ENCODE peak calls at places on chromosomes 12 and 14, in nine cellular contexts. N is HCT116, L is nucleus accumbens, F is posterior cingulate gyrus, S is cardiac fibroblast, X is Caco-2, K is smooth muscle cell of the brain vasculature, G is EL, P is Daoy. E is an unnamed sample.

GRCh38 chr12:88957358-88957757 is 377.1 kb upstream of the KITLG start:
- DNase-seq in P (no peak), N (no peak), K (no peak), X (peak), G (no peak), S (no peak), L (no peak), F (no peak), E (no peak)

GRCh38 chr14:73250317-73250713 is 13.0 kb downstream of the PAPLN start:
- DNase-seq in X (no peak), L (no peak), F (no peak), S (no peak), K (no peak), N (no peak), P (no peak), G (no peak), E (no peak)

GRCh38 chr14:88168498-88169165 is 154.4 kb downstream of the KCNK10 start:
- DNase-seq in N (no peak), G (peak), F (no peak), K (no peak), S (peak), L (no peak), P (peak), X (peak), E (peak)

GRCh38 chr12:65891987-65892481 is 67.8 kb downstream of the HMGA2 start:
- DNase-seq in L (peak), S (peak), F (peak), K (peak), P (peak), G (peak), X (no peak), N (peak), E (peak)

GRCh38 chr12:51601241-51601640 is 10.2 kb downstream of the SCN8A start:
- DNase-seq in F (no peak), P (no peak), S (no peak), K (no peak), X (no peak), L (no peak), N (no peak), G (peak), E (no peak)

GRCh38 chr12:116736962-116737773 is 701 bp downstream of the SPRING1 start:
- DNase-seq in L (no peak), K (no peak), F (no peak), X (peak), N (no peak), G (peak), S (no peak), P (peak), E (no peak)

GRCh38 chr14:104280085-104280901 is 141.9 kb downstream of the KIF26A start:
- DNase-seq in K (no peak), P (no peak), S (no peak), X (no peak), G (no peak), L (no peak), N (no peak), F (no peak), E (no peak)

GRCh38 chr12:79344855-79345840 is 345.6 kb downstream of the PAWR start:
- DNase-seq in G (peak), X (peak), S (peak), L (no peak), P (peak), F (no peak), K (no peak), N (peak), E (peak)

GRCh38 chr12:93978553-93978952 is 169.8 kb upstream of the PLXNC1 start:
- DNase-seq in G (peak), S (peak), N (no peak), L (no peak), P (no peak), K (no peak), F (no peak), X (peak), E (peak)

GRCh38 chr14:63413009-63413408 is 94.3 kb upstream of the GPHB5 start:
- DNase-seq in P (no peak), F (no peak), S (peak), X (no peak), N (no peak), K (no peak), G (no peak), L (no peak), E (peak)

GRCh38 chr12:54933381-54933780 is 51.2 kb downstream of the TESPA1 start:
- DNase-seq in N (no peak), P (peak), K (no peak), G (peak), F (no peak), L (no peak), X (no peak), S (peak), E (no peak)

GRCh38 chr14:82113710-82114109 is 580.1 kb upstream of the SEL1L start:
- DNase-seq in S (no peak), G (no peak), K (no peak), F (no peak), X (no peak), P (no peak), L (no peak), N (no peak), E (no peak)

GRCh38 chr14:22561661-22562579 is 27.1 kb downstream of the DAD1 start:
- DNase-seq in P (no peak), G (no peak), F (no peak), K (no peak), L (no peak), N (no peak), X (peak), S (no peak), E (peak)

GRCh38 chr14:65949711-65950516 is 536.3 kb upstream of the CCDC196 start:
- DNase-seq in N (peak), F (no peak), L (no peak), P (peak), X (no peak), K (no peak), S (peak), G (peak), E (peak)

GRCh38 chr12:131555197-131555820 is 155.6 kb upstream of the SFSWAP start:
- DNase-seq in P (peak), L (no peak), N (no peak), G (no peak), S (no peak), X (no peak), F (peak), K (no peak), E (no peak)

GRCh38 chr12:115455268-115455681 is 771.3 kb upstream of the TBX3 start:
- DNase-seq in F (no peak), K (no peak), N (no peak), S (peak), L (no peak), P (no peak), X (no peak), G (no peak), E (no peak)

GRCh38 chr14:68947802-68948201 is 31.3 kb downstream of the ACTN1 start:
- DNase-seq in G (no peak), P (peak), L (no peak), N (no peak), F (no peak), S (peak), X (no peak), K (no peak), E (no peak)

GRCh38 chr14:44639986-44640385 is 132.9 kb upstream of the FSCB start:
- DNase-seq in N (no peak), F (no peak), P (no peak), G (no peak), K (no peak), S (peak), X (no peak), L (no peak), E (no peak)

GRCh38 chr12:54127538-54128259 is 61.1 kb downstream of the SMUG1 start:
- DNase-seq in S (no peak), N (no peak), P (no peak), X (no peak), L (no peak), F (no peak), K (no peak), G (no peak), E (no peak)

GRCh38 chr14:66104486-66104885 is 381.7 kb upstream of the CCDC196 start:
- DNase-seq in P (no peak), G (no peak), F (no peak), L (no peak), S (no peak), K (no peak), N (no peak), X (no peak), E (no peak)

GRCh38 chr12:94603434-94604068 is 46.8 kb downstream of the TMCC3 start:
- DNase-seq in F (no peak), N (peak), X (peak), K (no peak), S (peak), G (no peak), L (no peak), P (peak), E (no peak)

GRCh38 chr14:92340938-92341337 is 18.0 kb downstream of the SLC24A4 start:
- DNase-seq in F (no peak), K (no peak), N (no peak), S (no peak), X (no peak), L (no peak), G (no peak), P (no peak), E (no peak)

GRCh38 chr12:26767116-26767515 is 65.9 kb downstream of the ITPR2 start:
- DNase-seq in G (no peak), L (no peak), X (no peak), S (no peak), F (no peak), N (no peak), K (no peak), P (no peak), E (no peak)

GRCh38 chr14:61934385-61934784 is 172.2 kb downstream of the SNAPC1 start:
- DNase-seq in G (peak), S (peak), P (peak), F (no peak), X (no peak), N (no peak), L (no peak), K (no peak), E (peak)

GRCh38 chr12:49674318-49674985 is 32.8 kb downstream of the FMNL3 start:
- DNase-seq in N (no peak), X (no peak), L (no peak), S (peak), G (peak), K (no peak), P (no peak), F (no peak), E (peak)

E was measured in astrocyte of the spinal cord.